ENCODE peak calls at places on chromosome 19, in seven cellular contexts. J, V, O, D, G, L and R are unnamed samples.

GRCh38 chr19:40134866-40135265 is 44.1 kb upstream of the ZNF780A start:
- DNase-seq in J (no peak), V (no peak), O (peak; percentile 15), D (no peak), G (no peak), L (no peak), R (no peak)

GRCh38 chr19:17739121-17739875 is 12.0 kb upstream of the FCHO1 start:
- DNase-seq in J (no peak), V (no peak), O (no peak), D (no peak), G (no peak), L (no peak), R (no peak)

GRCh38 chr19:5131031-5131865 is 162.3 kb downstream of the KDM4B start:
- DNase-seq in J (no peak), V (no peak), O (no peak), D (no peak), G (no peak), L (no peak), R (no peak)

GRCh38 chr19:19372656-19373416 is 32.6 kb upstream of the GATAD2A start:
- DNase-seq in J (peak; percentile 78), V (peak; percentile 14), O (no peak), D (peak; percentile 79), G (peak; percentile 74), L (peak; percentile 31), R (no peak)

GRCh38 chr19:39246951-39247669 is 1.5 kb downstream of the IFNL4 start:
- DNase-seq in J (peak; percentile 10), V (no peak), O (peak; percentile 59), D (no peak), G (no peak), L (no peak), R (no peak)

GRCh38 chr19:57302020-57302465 is 18.2 kb upstream of the ZNF543 start:
- DNase-seq in J (peak; percentile 99), V (no peak), O (no peak), D (no peak), G (peak; percentile 89), L (no peak), R (no peak)

GRCh38 chr19:17305517-17306284 is at the start of gene MRPL34:
- DNase-seq in J (peak; percentile 99), V (peak; percentile 91), O (peak; percentile 100), D (peak; percentile 96), G (peak; percentile 98), L (peak; percentile 92), R (peak; percentile 98)

GRCh38 chr19:18203408-18203862 is 407 bp downstream of the RAB3A start:
- DNase-seq in J (no peak), V (peak; percentile 48), O (no peak), D (no peak), G (peak; percentile 79), L (no peak), R (no peak)

GRCh38 chr19:38719761-38720558 is 24.3 kb downstream of the CAPN12 start:
- DNase-seq in J (no peak), V (no peak), O (no peak), D (no peak), G (no peak), L (no peak), R (no peak)

GRCh38 chr19:2252481-2253105 is 3.5 kb downstream of the AMH start:
- DNase-seq in J (no peak), V (no peak), O (peak; percentile 16), D (no peak), G (no peak), L (no peak), R (no peak)

GRCh38 chr19:34241513-34242337 is 12.6 kb upstream of the GARRE1 start:
- DNase-seq in J (no peak), V (no peak), O (peak; percentile 78), D (peak; percentile 68), G (peak; percentile 57), L (no peak), R (no peak)

GRCh38 chr19:1401138-1401888 is at the start of gene GAMT:
- DNase-seq in J (no peak), V (peak; percentile 59), O (peak; percentile 76), D (no peak), G (no peak), L (peak; percentile 52), R (no peak)

GRCh38 chr19:31356587-31357314 is 7.5 kb upstream of the TSHZ3 start:
- DNase-seq in J (no peak), V (peak; percentile 46), O (peak; percentile 75), D (no peak), G (peak; percentile 58), L (no peak), R (no peak)

GRCh38 chr19:55541091-55541490 is 4.2 kb upstream of the SBK2 start:
- DNase-seq in J (no peak), V (no peak), O (no peak), D (no peak), G (no peak), L (no peak), R (no peak)

GRCh38 chr19:40576181-40576584 is 490 bp upstream of the SHKBP1 start:
- DNase-seq in J (no peak), V (peak; percentile 27), O (peak; percentile 36), D (no peak), G (peak; percentile 58), L (no peak), R (no peak)

GRCh38 chr19:1269478-1270167 is 491 bp downstream of the CIRBP start:
- DNase-seq in J (peak; percentile 94), V (peak; percentile 89), O (peak; percentile 95), D (peak; percentile 84), G (peak; percentile 96), L (peak; percentile 79), R (no peak)

GRCh38 chr19:49339364-49340068 is 4.3 kb downstream of the CD37 start:
- DNase-seq in J (peak; percentile 78), V (no peak), O (peak; percentile 97), D (peak; percentile 90), G (peak; percentile 90), L (no peak), R (peak; percentile 93)

GRCh38 chr19:58183822-58184215 is 958 bp downstream of the ZNF274 start:
- DNase-seq in J (no peak), V (no peak), O (no peak), D (no peak), G (no peak), L (no peak), R (no peak)

GRCh38 chr19:43315851-43316250 is 37.6 kb upstream of the CD177 start:
- DNase-seq in J (no peak), V (no peak), O (peak; percentile 15), D (no peak), G (no peak), L (no peak), R (no peak)

GRCh38 chr19:42097461-42097860 is 21.5 kb downstream of the ZNF574 start:
- DNase-seq in J (no peak), V (no peak), O (no peak), D (no peak), G (no peak), L (no peak), R (no peak)

GRCh38 chr19:18205180-18205915 is 1.5 kb upstream of the RAB3A start:
- DNase-seq in J (peak; percentile 76), V (peak; percentile 39), O (peak; percentile 77), D (peak; percentile 66), G (peak; percentile 94), L (peak; percentile 39), R (peak; percentile 96)

GRCh38 chr19:33194527-33194883 is 375 bp downstream of the LRP3 start:
- DNase-seq in J (peak; percentile 10), V (no peak), O (peak; percentile 47), D (no peak), G (peak; percentile 60), L (no peak), R (no peak)

GRCh38 chr19:30745476-30745985 is 373.3 kb downstream of the ZNF536 start:
- DNase-seq in J (no peak), V (no peak), O (no peak), D (peak; percentile 24), G (no peak), L (no peak), R (peak; percentile 89)

GRCh38 chr19:12782424-12783225 is 7.3 kb upstream of the HOOK2 start:
- DNase-seq in J (peak; percentile 79), V (peak; percentile 98), O (peak; percentile 67), D (peak; percentile 88), G (peak; percentile 93), L (peak; percentile 90), R (no peak)

GRCh38 chr19:35004517-35005255 is 4.6 kb downstream of the GRAMD1A start:
- DNase-seq in J (no peak), V (no peak), O (no peak), D (no peak), G (no peak), L (no peak), R (no peak)

GRCh38 chr19:4369109-4369887 is 25.9 kb downstream of the MPND start:
- DNase-seq in J (no peak), V (peak; percentile 65), O (peak; percentile 43), D (peak; percentile 72), G (peak; percentile 73), L (peak; percentile 68), R (no peak)

GRCh38 chr19:16111909-16112752 is 442 bp downstream of the RAB8A start:
- DNase-seq in J (no peak), V (no peak), O (no peak), D (no peak), G (peak; percentile 20), L (no peak), R (no peak)

GRCh38 chr19:57161985-57162544 is 5.2 kb downstream of the DUXA start:
- DNase-seq in J (no peak), V (no peak), O (no peak), D (no peak), G (no peak), L (no peak), R (no peak)

GRCh38 chr19:679418-680286 is 3.5 kb downstream of the FSTL3 start:
- DNase-seq in J (peak; percentile 75), V (peak; percentile 28), O (peak; percentile 76), D (peak; percentile 56), G (peak; percentile 85), L (peak; percentile 10), R (no peak)

GRCh38 chr19:48444933-48445194 is 919 bp upstream of the GRWD1 start:
- DNase-seq in J (no peak), V (no peak), O (no peak), D (no peak), G (no peak), L (no peak), R (no peak)